ENCODE peak calls at places on chromosome 17, in eight cellular contexts. Q, Z, F, N, L, K, U and A are unnamed samples.

GRCh38 chr17:69907081-69907847 is 167.8 kb upstream of the KCNJ16 start:
- DNase-seq in Q (no peak), Z (peak; percentile 7), F (no peak), N (no peak), L (no peak), K (no peak), U (no peak), A (no peak)

GRCh38 chr17:4997302-4998026 is at the start of the genes INCA1 and KIF1C:
- DNase-seq in Q (peak; percentile 85), Z (peak; percentile 91), F (peak; percentile 87), N (peak; percentile 91), L (peak; percentile 100), K (peak; percentile 60), U (peak; percentile 93), A (peak; percentile 88)

GRCh38 chr17:56596741-56597494 is 3.4 kb downstream of the NOG start:
- DNase-seq in Q (no peak), Z (no peak), F (no peak), N (no peak), L (no peak), K (no peak), U (no peak), A (peak; percentile 15)

GRCh38 chr17:9209781-9210370 is 188.6 kb downstream of the NTN1 start:
- DNase-seq in Q (no peak), Z (no peak), F (no peak), N (no peak), L (no peak), K (no peak), U (no peak), A (no peak)

GRCh38 chr17:81339502-81340296 is 44.6 kb upstream of the SLC38A10 start:
- DNase-seq in Q (no peak), Z (no peak), F (no peak), N (peak; percentile 91), L (no peak), K (no peak), U (peak; percentile 67), A (no peak)

GRCh38 chr17:42340691-42341127 is 47.5 kb downstream of the STAT3 start:
- DNase-seq in Q (no peak), Z (no peak), F (no peak), N (no peak), L (no peak), K (no peak), U (no peak), A (no peak)

GRCh38 chr17:37177234-37177633 is 198.6 kb upstream of the C17orf78 start:
- DNase-seq in Q (no peak), Z (no peak), F (no peak), N (no peak), L (no peak), K (no peak), U (no peak), A (no peak)

GRCh38 chr17:79049821-79050220 is 24.8 kb upstream of the ENGASE start:
- DNase-seq in Q (no peak), Z (no peak), F (no peak), N (no peak), L (no peak), K (no peak), U (no peak), A (no peak)

GRCh38 chr17:78717431-78717980 is 64.6 kb downstream of the CYTH1 start:
- DNase-seq in Q (peak; percentile 45), Z (peak; percentile 64), F (peak; percentile 42), N (peak; percentile 64), L (peak; percentile 18), K (no peak), U (peak; percentile 35), A (no peak)

GRCh38 chr17:79473111-79473835 is 137.6 kb downstream of the RBFOX3 start:
- DNase-seq in Q (peak; percentile 3), Z (no peak), F (no peak), N (peak; percentile 100), L (no peak), K (no peak), U (no peak), A (no peak)

GRCh38 chr17:5584383-5584951 is at the start of gene NLRP1:
- DNase-seq in Q (peak; percentile 92), Z (peak; percentile 96), F (peak; percentile 50), N (peak; percentile 31), L (peak; percentile 93), K (peak; percentile 59), U (peak; percentile 30), A (no peak)

GRCh38 chr17:61106354-61106753 is 293.3 kb upstream of the TBX2 start:
- DNase-seq in Q (no peak), Z (no peak), F (no peak), N (no peak), L (no peak), K (no peak), U (no peak), A (no peak)

GRCh38 chr17:2542456-2542855 is 30.8 kb upstream of the METTL16 start:
- DNase-seq in Q (no peak), Z (no peak), F (no peak), N (no peak), L (peak; percentile 53), K (no peak), U (no peak), A (no peak)

GRCh38 chr17:9924735-9925191 is 19.7 kb upstream of the RCVRN start:
- DNase-seq in Q (peak; percentile 53), Z (peak; percentile 78), F (no peak), N (peak; percentile 87), L (peak; percentile 78), K (peak; percentile 70), U (no peak), A (peak; percentile 34)

GRCh38 chr17:22300731-22301352 is 608.5 kb downstream of the KCNJ18 start:
- DNase-seq in Q (no peak), Z (no peak), F (no peak), N (no peak), L (no peak), K (no peak), U (no peak), A (no peak)

GRCh38 chr17:78802459-78802858 is 20.4 kb upstream of the CYTH1 start:
- DNase-seq in Q (no peak), Z (no peak), F (no peak), N (no peak), L (no peak), K (no peak), U (no peak), A (no peak)

GRCh38 chr17:4968166-4968915 is 724 bp upstream of the SPAG7 start:
- DNase-seq in Q (no peak), Z (no peak), F (peak; percentile 43), N (no peak), L (no peak), K (no peak), U (no peak), A (peak; percentile 32)

GRCh38 chr17:69638516-69638915 is 224.0 kb downstream of the MAP2K6 start:
- DNase-seq in Q (no peak), Z (no peak), F (no peak), N (no peak), L (no peak), K (no peak), U (no peak), A (no peak)

GRCh38 chr17:36932383-36933173 is 4.7 kb upstream of the LHX1 start:
- DNase-seq in Q (no peak), Z (no peak), F (no peak), N (no peak), L (peak; percentile 45), K (no peak), U (no peak), A (no peak)

GRCh38 chr17:31533546-31534155 is 142.2 kb downstream of the RAB11FIP4 start:
- DNase-seq in Q (peak; percentile 85), Z (peak; percentile 76), F (peak; percentile 56), N (peak; percentile 45), L (no peak), K (no peak), U (no peak), A (peak; percentile 56)
- TF ChIP-seq CTCF in Q (peak; percentile 18), Z (no peak), F (peak; percentile 25), N (peak; percentile 39), L (peak; percentile 22), K (peak; percentile 33), U (no peak), A (peak; percentile 41)

GRCh38 chr17:68600123-68600880 is 865 bp downstream of the FAM20A start:
- DNase-seq in Q (no peak), Z (peak; percentile 29), F (peak; percentile 9), N (peak; percentile 28), L (peak; percentile 55), K (no peak), U (no peak), A (peak; percentile 42)
- TF ChIP-seq CTCF in Q (peak; percentile 9), Z (peak; percentile 12), F (no peak), N (peak; percentile 21), L (no peak), K (no peak), U (no peak), A (no peak)

GRCh38 chr17:47742319-47743181 is 9.5 kb downstream of the TBX21 start:
- DNase-seq in Q (no peak), Z (peak; percentile 14), F (peak; percentile 82), N (no peak), L (peak; percentile 72), K (no peak), U (no peak), A (peak; percentile 76)

GRCh38 chr17:47741793-47742145 is 8.7 kb downstream of the TBX21 start:
- DNase-seq in Q (no peak), Z (no peak), F (no peak), N (no peak), L (no peak), K (no peak), U (no peak), A (no peak)

GRCh38 chr17:47741109-47741792 is 8.2 kb downstream of the TBX21 start:
- DNase-seq in Q (no peak), Z (no peak), F (no peak), N (no peak), L (no peak), K (no peak), U (no peak), A (no peak)

GRCh38 chr17:47745037-47745380 is 12.0 kb downstream of the TBX21 start:
- DNase-seq in Q (no peak), Z (no peak), F (no peak), N (no peak), L (peak; percentile 25), K (no peak), U (no peak), A (no peak)

DNA sequence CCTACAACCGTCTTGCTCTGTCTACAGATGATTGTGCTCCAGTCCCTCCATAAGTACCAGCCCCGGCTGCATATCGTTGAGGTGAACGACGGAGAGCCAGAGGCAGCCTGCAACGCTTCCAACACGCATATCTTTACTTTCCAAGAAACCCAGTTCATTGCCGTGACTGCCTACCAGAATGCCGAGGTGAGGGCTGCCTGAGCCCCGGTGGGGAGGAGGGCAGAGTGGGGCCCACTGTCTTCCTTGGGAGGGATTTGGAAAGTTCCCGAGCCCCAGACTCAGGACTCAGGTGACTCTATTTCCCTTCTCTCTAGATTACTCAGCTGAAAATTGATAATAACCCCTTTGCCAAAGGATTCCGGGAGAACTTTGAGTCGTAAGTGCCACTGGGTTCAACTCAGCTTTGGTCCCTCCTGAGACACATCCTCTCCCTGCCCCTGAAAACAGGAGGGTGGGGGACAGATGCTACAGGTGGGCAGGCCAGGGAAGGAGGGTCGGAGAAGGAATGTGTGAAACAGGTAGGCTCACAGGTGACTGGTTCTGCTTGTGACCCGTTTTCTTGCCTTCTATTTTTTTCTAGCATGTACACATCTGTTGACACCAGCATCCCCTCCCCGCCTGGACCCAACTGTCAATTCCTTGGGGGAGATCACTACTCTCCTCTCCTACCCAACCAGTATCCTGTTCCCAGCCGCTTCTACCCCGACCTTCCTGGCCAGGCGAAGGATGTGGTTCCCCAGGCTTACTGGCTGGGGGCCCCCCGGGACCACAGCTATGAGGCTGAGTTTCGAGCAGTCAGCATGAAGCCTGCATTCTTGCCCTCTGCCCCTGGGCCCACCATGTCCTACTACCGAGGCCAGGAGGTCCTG is 11.4 kb downstream of the TBX21 start:
- DNase-seq in Q (no peak), Z (no peak), F (no peak), N (no peak), L (peak; percentile 21), K (no peak), U (no peak), A (no peak)
- TF ChIP-seq CTCF in Q (no peak), Z (no peak), F (no peak), N (no peak), L (no peak), K (no peak), U (no peak), A (no peak)

GRCh38 chr17:40035162-40035559 is 19.0 kb downstream of the MED24 start:
- DNase-seq in Q (peak; percentile 25), Z (peak; percentile 69), F (peak; percentile 71), N (peak; percentile 60), L (peak; percentile 32), K (no peak), U (no peak), A (peak; percentile 85)
- TF ChIP-seq CTCF in Q (peak; percentile 60), Z (peak; percentile 95), F (peak; percentile 85), N (peak; percentile 61), L (peak; percentile 19), K (peak; percentile 89), U (no peak), A (peak; percentile 60)